ENCODE peak calls at places on chromosomes 1 and 21, in nine cellular contexts. N, O, V, J, X, A, E, C and I are unnamed samples. For H3K27me3, the result is how much of the 10 kb centered on the place peaks cover.

GRCh38 chr1:70387507-70387906 is 23.6 kb upstream of the CTH start:
- DNase-seq in N (no peak), O (no peak), V (no peak), J (no peak), X (no peak), A (no peak), E (no peak), C (no peak), I (no peak)

GRCh38 chr1:202018476-202019234 is 8.3 kb downstream of the ELF3 start:
- DNase-seq in N (peak), O (no peak), V (no peak), J (peak), X (no peak), A (no peak), E (no peak), C (peak), I (peak)

GRCh38 chr1:226653311-226653921 is 85.7 kb downstream of the ITPKB start:
- DNase-seq in N (no peak), O (no peak), V (no peak), J (no peak), X (no peak), A (no peak), E (no peak), C (no peak), I (no peak)

GRCh38 chr1:110873856-110874255 is 908 bp downstream of the CD53 start:
- DNase-seq in N (no peak), O (no peak), V (no peak), J (no peak), X (no peak), A (no peak), E (no peak), C (no peak), I (no peak)

GRCh38 chr1:196723325-196724185 is 51.1 kb upstream of the CFHR3 start:
- DNase-seq in N (peak), O (peak), V (no peak), J (no peak), X (peak), A (peak), E (no peak), C (peak), I (peak)

GRCh38 chr1:64850846-64851245 is 106.0 kb downstream of the RAVER2 start:
- DNase-seq in N (no peak), O (no peak), V (no peak), J (no peak), X (no peak), A (no peak), E (no peak), C (no peak), I (no peak)

GRCh38 chr1:208235356-208235982 is 8.7 kb downstream of the PLXNA2 start:
- DNase-seq in N (no peak), O (no peak), V (no peak), J (no peak), X (no peak), A (no peak), E (no peak), C (peak), I (no peak)

GRCh38 chr1:66947267-66947666 is 22.5 kb downstream of the MIER1 start:
- DNase-seq in N (no peak), O (no peak), V (no peak), J (no peak), X (peak), A (no peak), E (peak), C (no peak), I (no peak)

GRCh38 chr1:35062518-35063196 is 16.5 kb upstream of the ZMYM1 start:
- DNase-seq in N (peak), O (no peak), V (no peak), J (no peak), X (peak), A (no peak), E (peak), C (no peak), I (peak)

GRCh38 chr1:220274122-220274855 is 2.0 kb upstream of the RAB3GAP2 start:
- DNase-seq in N (peak), O (no peak), V (no peak), J (no peak), X (peak), A (no peak), E (no peak), C (no peak), I (peak)

GRCh38 chr1:151047925-151048644 is 534 bp downstream of the C1orf56 start:
- DNase-seq in N (peak), O (no peak), V (peak), J (peak), X (peak), A (peak), E (peak), C (peak), I (peak)

GRCh38 chr1:202639500-202639899 is 70.8 kb downstream of the SYT2 start:
- DNase-seq in N (no peak), O (no peak), V (no peak), J (no peak), X (peak), A (no peak), E (peak), C (no peak), I (no peak)

GRCh38 chr1:235643837-235644692 is 5.5 kb downstream of the GNG4 start:
- DNase-seq in N (no peak), O (no peak), V (no peak), J (no peak), X (no peak), A (no peak), E (no peak), C (no peak), I (no peak)

GRCh38 chr1:78651247-78651646 is 1.6 kb downstream of the IFI44 start:
- DNase-seq in N (no peak), O (no peak), V (no peak), J (no peak), X (peak), A (peak), E (peak), C (no peak), I (no peak)

GRCh38 chr1:30786264-30786991 is 28.9 kb upstream of the LAPTM5 start:
- DNase-seq in N (no peak), O (no peak), V (peak), J (no peak), X (no peak), A (no peak), E (peak), C (no peak), I (no peak)

GRCh38 chr1:1398677-1399186 is 403 bp downstream of the CCNL2 start:
- DNase-seq in N (no peak), O (no peak), V (no peak), J (no peak), X (no peak), A (no peak), E (peak), C (no peak), I (no peak)

GRCh38 chr1:101190441-101190840 is 46.4 kb upstream of the S1PR1 start:
- DNase-seq in N (peak), O (no peak), V (no peak), J (no peak), X (peak), A (no peak), E (no peak), C (no peak), I (peak)

GRCh38 chr1:94554611-94555010 is 13.1 kb upstream of the F3 start:
- DNase-seq in N (no peak), O (no peak), V (no peak), J (no peak), X (no peak), A (no peak), E (no peak), C (peak), I (no peak)

GRCh38 chr1:50735443-50735842 is 224.6 kb downstream of the FAF1 start:
- DNase-seq in N (no peak), O (no peak), V (no peak), J (no peak), X (peak), A (no peak), E (peak), C (no peak), I (peak)

GRCh38 chr1:242824435-242824834 is 299.9 kb upstream of the PLD5 start:
- DNase-seq in N (peak), O (peak), V (no peak), J (no peak), X (no peak), A (no peak), E (no peak), C (no peak), I (no peak)

GRCh38 chr1:88736633-88737248 is 52.7 kb downstream of the PKN2 start:
- DNase-seq in N (peak), O (no peak), V (no peak), J (no peak), X (peak), A (no peak), E (peak), C (peak), I (no peak)

GRCh38 chr1:7481194-7481593 is 289.9 kb upstream of the VAMP3 start:
- DNase-seq in N (no peak), O (no peak), V (no peak), J (no peak), X (no peak), A (no peak), E (peak), C (no peak), I (no peak)

GRCh38 chr1:65431111-65431705 is 10.7 kb downstream of the LEPR start:
- DNase-seq in N (no peak), O (no peak), V (no peak), J (no peak), X (peak), A (peak), E (peak), C (no peak), I (peak)

GRCh38 chr1:232306269-232306911 is 323.5 kb downstream of the SIPA1L2 start:
- DNase-seq in N (no peak), O (no peak), V (peak), J (peak), X (no peak), A (no peak), E (no peak), C (peak), I (peak)

GRCh38 chr1:7334475-7335035 is 436.5 kb upstream of the VAMP3 start:
- DNase-seq in N (peak), O (peak), V (no peak), J (no peak), X (peak), A (no peak), E (peak), C (peak), I (no peak)

GRCh38 chr1:212608956-212609700 is 567 bp downstream of the ATF3 start:
- DNase-seq in N (no peak), O (peak), V (peak), J (peak), X (no peak), A (peak), E (peak), C (peak), I (peak)

GRCh38 chr1:106121728-106122127 is 934.7 kb upstream of the PRMT6 start:
- DNase-seq in N (no peak), O (no peak), V (no peak), J (no peak), X (no peak), A (no peak), E (no peak), C (no peak), I (no peak)

GRCh38 chr1:217019475-217019874 is 296.2 kb upstream of the ESRRG start:
- DNase-seq in N (peak), O (peak), V (no peak), J (no peak), X (no peak), A (no peak), E (no peak), C (no peak), I (no peak)
- H3K27me3 ChIP-seq in N (under half), O (under half), V (under half), J (under half), X (under half), A (under half), E (under half), C (under half), I (under half)

DNA sequence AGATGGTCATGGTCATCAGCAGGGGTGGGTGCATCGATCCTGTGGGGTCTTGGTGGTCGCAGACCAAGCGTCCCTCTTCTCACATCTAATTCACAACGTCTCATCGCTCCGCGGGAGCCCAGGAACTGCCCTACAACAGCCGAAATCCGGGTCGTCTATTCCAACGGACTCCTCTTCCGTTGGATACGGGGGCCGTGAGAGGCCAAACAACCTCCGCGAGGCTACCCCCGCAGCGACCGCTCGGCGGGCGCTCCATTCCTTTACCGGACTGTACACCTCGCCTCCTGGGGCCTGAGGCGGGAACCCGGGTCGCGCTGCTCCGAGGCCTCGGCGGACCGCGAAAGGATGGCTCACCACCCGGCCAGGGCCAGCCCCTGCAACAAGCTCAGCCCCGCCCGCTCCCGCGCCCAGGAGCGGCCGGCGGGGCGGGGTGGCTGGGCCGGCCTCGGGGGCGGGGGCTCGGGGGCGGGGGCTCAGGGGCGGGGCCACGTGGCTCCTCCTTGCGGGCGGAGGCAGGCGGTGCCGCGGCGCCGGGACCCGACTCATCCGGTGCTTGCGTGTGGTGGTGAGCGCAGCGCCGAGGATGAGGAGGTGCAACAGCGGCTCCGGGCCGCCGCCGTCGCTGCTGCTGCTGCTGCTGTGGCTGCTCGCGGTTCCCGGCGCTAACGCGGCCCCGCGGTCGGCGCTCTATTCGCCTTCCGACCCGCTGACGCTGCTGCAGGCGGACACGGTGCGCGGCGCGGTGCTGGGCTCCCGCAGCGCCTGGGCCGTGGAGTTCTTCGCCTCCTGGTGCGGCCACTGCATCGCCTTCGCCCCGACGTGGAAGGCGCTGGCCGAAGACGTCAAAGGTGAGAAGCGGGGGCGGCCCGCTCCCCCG is at the start of gene QSOX1:
- DNase-seq in N (peak), O (peak), V (peak), J (peak), X (peak), A (peak), E (peak), C (peak), I (peak)
- TF ChIP-seq CTCF in N (no peak), O (peak), V (peak), J (peak), X (peak), A (peak), E (no peak), C (peak), I (no peak)

DNA sequence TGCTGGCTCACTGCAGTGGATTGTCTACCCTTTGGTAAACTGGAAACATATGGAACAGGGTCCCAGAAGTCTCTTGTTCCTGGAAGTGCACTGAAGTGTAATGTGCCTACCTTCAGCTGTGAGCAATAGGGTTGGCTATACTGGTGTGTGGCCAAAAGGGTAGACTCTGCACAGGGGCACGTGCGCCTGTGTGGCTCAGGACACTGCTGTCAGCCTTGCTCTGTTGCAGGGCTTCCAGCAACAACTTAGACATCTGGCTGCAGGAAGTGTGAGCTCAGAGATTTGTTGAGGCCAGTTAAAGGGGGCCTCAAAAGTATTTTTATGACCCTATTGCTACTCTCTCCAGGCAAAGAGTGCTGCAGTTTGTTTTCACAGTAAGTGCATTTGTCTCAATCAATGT is 7.4 kb downstream of the CTPS1 start:
- DNase-seq in N (no peak), O (no peak), V (no peak), J (no peak), X (no peak), A (no peak), E (no peak), C (no peak), I (no peak)
- H3K27me3 ChIP-seq in N (under half), O (under half), V (under half), J (under half), X (under half), A (under half), E (under half), C (under half), I (under half)

GRCh38 chr21:43317959-43318358 is 109.0 kb downstream of the SIK1 start:
- DNase-seq in N (no peak), O (no peak), V (no peak), J (no peak), X (no peak), A (no peak), E (no peak), C (no peak), I (no peak)
- TF ChIP-seq CTCF in N (no peak), O (peak), V (no peak), J (no peak), X (no peak), A (no peak), E (no peak), C (peak), I (no peak)

GRCh38 chr1:181021155-181021554 is 1.5 kb downstream of the STX6 start:
- DNase-seq in N (no peak), O (no peak), V (no peak), J (no peak), X (no peak), A (no peak), E (no peak), C (no peak), I (no peak)

GRCh38 chr1:181016563-181016962 is 6.1 kb downstream of the STX6 start:
- DNase-seq in N (no peak), O (no peak), V (no peak), J (no peak), X (no peak), A (no peak), E (no peak), C (no peak), I (no peak)

GRCh38 chr1:181021811-181022434 is 747 bp downstream of the STX6 start:
- DNase-seq in N (peak), O (peak), V (peak), J (peak), X (peak), A (peak), E (peak), C (peak), I (peak)

GRCh38 chr1:181015258-181015630 is 7.4 kb downstream of the STX6 start:
- DNase-seq in N (no peak), O (no peak), V (no peak), J (no peak), X (no peak), A (no peak), E (no peak), C (no peak), I (no peak)

GRCh38 chr1:181018901-181019681 is 3.6 kb downstream of the STX6 start:
- DNase-seq in N (peak), O (no peak), V (no peak), J (no peak), X (no peak), A (no peak), E (no peak), C (no peak), I (no peak)
- H3K27me3 ChIP-seq in N (under half), O (under half), V (under half), J (under half), X (under half), A (under half), E (under half), C (under half), I (under half)

GRCh38 chr1:192476802-192477298 is 98.7 kb upstream of the RGS1 start:
- DNase-seq in N (peak), O (peak), V (peak), J (no peak), X (peak), A (peak), E (no peak), C (no peak), I (peak)

GRCh38 chr1:192475970-192476369 is 99.6 kb upstream of the RGS1 start:
- DNase-seq in N (peak), O (no peak), V (no peak), J (no peak), X (no peak), A (no peak), E (no peak), C (no peak), I (no peak)

GRCh38 chr1:192475329-192475728 is 100.2 kb upstream of the RGS1 start:
- DNase-seq in N (no peak), O (no peak), V (no peak), J (no peak), X (no peak), A (no peak), E (no peak), C (no peak), I (no peak)

GRCh38 chr1:192474080-192474683 is 101.4 kb upstream of the RGS1 start:
- DNase-seq in N (peak), O (no peak), V (no peak), J (no peak), X (peak), A (peak), E (no peak), C (no peak), I (peak)

GRCh38 chr1:192477630-192478029 is 97.9 kb upstream of the RGS1 start:
- DNase-seq in N (peak), O (no peak), V (no peak), J (no peak), X (peak), A (no peak), E (no peak), C (no peak), I (peak)
- TF ChIP-seq CTCF in N (peak), O (peak), V (peak), J (peak), X (peak), A (peak), E (peak), C (peak), I (peak)

GRCh38 chr1:2903226-2903625 is 101.7 kb upstream of the TTC34 start:
- DNase-seq in N (no peak), O (no peak), V (no peak), J (no peak), X (no peak), A (no peak), E (no peak), C (no peak), I (no peak)

GRCh38 chr1:2906105-2906504 is 104.6 kb upstream of the TTC34 start:
- DNase-seq in N (no peak), O (no peak), V (peak), J (no peak), X (no peak), A (no peak), E (no peak), C (no peak), I (no peak)

GRCh38 chr1:2905356-2905755 is 103.9 kb upstream of the TTC34 start:
- DNase-seq in N (no peak), O (no peak), V (no peak), J (no peak), X (no peak), A (no peak), E (no peak), C (no peak), I (no peak)

GRCh38 chr1:2906620-2907019 is 105.1 kb upstream of the TTC34 start:
- DNase-seq in N (no peak), O (no peak), V (no peak), J (no peak), X (no peak), A (no peak), E (no peak), C (no peak), I (no peak)

GRCh38 chr1:2904191-2904590 is 102.7 kb upstream of the TTC34 start:
- DNase-seq in N (no peak), O (no peak), V (no peak), J (no peak), X (no peak), A (no peak), E (no peak), C (no peak), I (no peak)
- H3K27me3 ChIP-seq in N (under half), O (under half), V (under half), J (under half), X (under half), A (under half), E (under half), C (under half), I (under half)